ENCODE peak calls at places on chromosome 7, in ten cellular contexts. T is breast epithelium; V is A549; L is hepatocyte; M is endothelial cell of umbilical vein; C is CD8-positive, alpha-beta memory T cell; X is aorta; J is GM12878; W is left ventricle myocardium inferior; Y is lung. S is an unnamed sample. For H3K4me1 and H3K9me3, the result is how much of the 10 kb centered on the place peaks cover.

GRCh38 chr7:1321411-1322239 is 89.0 kb downstream of the UNCX start:
- DNase-seq in Y (no peak), C (no peak), V (no peak), J (no peak), M (no peak), X (no peak), T (no peak), W (no peak), L (no peak), S (no peak)

GRCh38 chr7:148209643-148210042 is 380.9 kb upstream of the C7orf33 start:
- DNase-seq in C (no peak), Y (no peak), M (no peak), J (no peak), T (no peak), X (no peak), V (no peak), L (no peak), W (no peak), S (no peak)

GRCh38 chr7:66790725-66791124 is 50.2 kb downstream of the RABGEF1 start:
- DNase-seq in V (no peak), J (no peak), C (no peak), W (no peak), Y (no peak), M (no peak), L (no peak), T (no peak), X (no peak), S (no peak)

GRCh38 chr7:99390941-99391602 is 16.5 kb downstream of the ARPC1B start:
- DNase-seq in W (no peak), C (no peak), V (no peak), L (no peak), J (no peak), T (no peak), M (no peak), Y (no peak), X (no peak), S (no peak)

GRCh38 chr7:121331574-121331973 is 2.8 kb downstream of the WNT16 start:
- DNase-seq in W (no peak), L (no peak), C (no peak), J (no peak), M (no peak), Y (no peak), T (no peak), V (no peak), X (no peak), S (no peak)

GRCh38 chr7:65840446-65840845 is 32.4 kb upstream of the VKORC1L1 start:
- DNase-seq in T (no peak), V (no peak), M (no peak), X (no peak), C (no peak), W (no peak), J (peak), L (peak), Y (no peak), S (no peak)

GRCh38 chr7:157474685-157475084 is 137.9 kb downstream of the DNAJB6 start:
- DNase-seq in T (no peak), Y (no peak), M (no peak), W (no peak), J (no peak), L (no peak), C (peak), X (no peak), V (peak), S (no peak)

GRCh38 chr7:4751398-4751947 is 23.9 kb upstream of the AP5Z1 start:
- DNase-seq in L (no peak), V (no peak), C (no peak), J (no peak), X (no peak), T (no peak), M (no peak), W (no peak), Y (no peak), S (no peak)

GRCh38 chr7:137578541-137578940 is 235.0 kb upstream of the PTN start:
- DNase-seq in J (no peak), M (peak), X (no peak), V (no peak), W (no peak), L (no peak), T (no peak), C (no peak), Y (no peak), S (no peak)

GRCh38 chr7:158550886-158551452 is 36.7 kb downstream of the PTPRN2 start:
- DNase-seq in M (no peak), J (no peak), V (no peak), Y (no peak), C (no peak), W (no peak), X (no peak), T (no peak), L (no peak), S (no peak)

GRCh38 chr7:3573151-3573550 is 272.1 kb downstream of the SDK1 start:
- DNase-seq in X (no peak), Y (no peak), L (no peak), J (no peak), M (no peak), T (no peak), C (no peak), W (no peak), V (no peak), S (no peak)

GRCh38 chr7:1762238-1762945 is 92.3 kb downstream of the ELFN1 start:
- DNase-seq in X (no peak), M (no peak), V (no peak), J (no peak), W (no peak), Y (no peak), C (no peak), T (peak), L (no peak), S (no peak)

GRCh38 chr7:150955519-150956394 is 22.4 kb downstream of the KCNH2 start:
- DNase-seq in V (no peak), L (peak), W (peak), T (no peak), C (no peak), J (no peak), M (no peak), Y (no peak), X (no peak), S (no peak)

GRCh38 chr7:102843850-102844249 is 69.0 kb upstream of the LRRC17 start:
- DNase-seq in T (no peak), L (no peak), X (no peak), J (peak), C (no peak), M (no peak), V (no peak), Y (no peak), W (no peak), S (no peak)

GRCh38 chr7:135447783-135448182 is 62.1 kb downstream of the CNOT4 start:
- DNase-seq in W (no peak), T (no peak), X (no peak), M (no peak), Y (no peak), L (no peak), C (no peak), V (no peak), J (no peak), S (no peak)

GRCh38 chr7:11319491-11320274 is 346.0 kb downstream of the PHF14 start:
- DNase-seq in W (no peak), Y (no peak), C (no peak), L (no peak), J (no peak), T (no peak), X (no peak), V (no peak), M (no peak), S (no peak)

GRCh38 chr7:131233193-131233592 is 94.5 kb upstream of the MKLN1 start:
- DNase-seq in C (no peak), X (no peak), L (no peak), M (no peak), J (no peak), V (no peak), W (no peak), T (no peak), Y (no peak), S (no peak)

GRCh38 chr7:116670409-116671036 is 1.5 kb upstream of the MET start:
- DNase-seq in X (no peak), Y (no peak), T (no peak), L (peak), J (no peak), M (peak), W (no peak), V (no peak), C (no peak), S (no peak)

GRCh38 chr7:94602181-94602580 is 53.8 kb downstream of the SGCE start:
- DNase-seq in C (no peak), T (no peak), Y (no peak), W (no peak), V (no peak), M (peak), X (no peak), J (no peak), L (no peak), S (no peak)

GRCh38 chr7:150332852-150333635 is 8.4 kb downstream of the RARRES2 start:
- DNase-seq in M (no peak), J (no peak), Y (no peak), W (no peak), V (no peak), C (no peak), T (no peak), X (no peak), L (no peak), S (no peak)

GRCh38 chr7:128174391-128174790 is 66.7 kb upstream of the LEP start:
- DNase-seq in T (no peak), Y (no peak), V (no peak), C (no peak), M (no peak), J (no peak), W (no peak), X (no peak), L (no peak), S (no peak)

GRCh38 chr7:51613911-51614344 is 297.3 kb upstream of the COBL start:
- DNase-seq in X (no peak), J (no peak), C (no peak), L (no peak), T (no peak), Y (no peak), V (no peak), W (no peak), M (no peak), S (no peak)

GRCh38 chr7:24496031-24496430 is 77.2 kb upstream of the PALS2 start:
- DNase-seq in V (no peak), C (no peak), Y (no peak), L (no peak), T (no peak), J (no peak), M (no peak), X (no peak), W (no peak), S (no peak)

GRCh38 chr7:120554960-120555571 is 282.1 kb downstream of the KCND2 start:
- DNase-seq in L (peak), Y (peak), X (no peak), T (no peak), W (no peak), M (peak), J (peak), V (peak), C (no peak), S (no peak)

GRCh38 chr7:54995631-54996340 is 23.0 kb upstream of the EGFR start:
- DNase-seq in C (no peak), J (peak), Y (no peak), X (no peak), V (peak), T (no peak), L (peak), M (peak), W (no peak), S (no peak)

GRCh38 chr7:81632418-81632817 is 137.4 kb downstream of the HGF start:
- DNase-seq in T (no peak), W (no peak), M (no peak), L (no peak), C (no peak), J (no peak), V (no peak), X (no peak), Y (no peak), S (no peak)

GRCh38 chr7:71236488-71237179 is 104.7 kb downstream of the GALNT17 start:
- DNase-seq in J (no peak), L (no peak), V (no peak), M (no peak), T (no peak), W (no peak), Y (no peak), X (no peak), C (no peak), S (no peak)

GRCh38 chr7:112449353-112449752 is 907 bp upstream of the IFRD1 start:
- DNase-seq in X (peak), W (no peak), C (peak), J (no peak), Y (peak), T (no peak), M (peak), L (peak), V (peak), S (peak)

GRCh38 chr7:134995239-134996096 is 9.2 kb downstream of the AGBL3 start:
- DNase-seq in Y (no peak), V (no peak), L (peak), X (no peak), C (peak), M (no peak), T (no peak), J (peak), W (no peak), S (no peak)

GRCh38 chr7:916291-916941 is 38.1 kb downstream of the ADAP1 start:
- DNase-seq in L (no peak), T (no peak), C (peak), X (peak), W (no peak), V (no peak), M (no peak), Y (no peak), J (no peak), S (no peak)

GRCh38 chr7:147510913-147511312 is 1079.7 kb upstream of the C7orf33 start:
- DNase-seq in Y (no peak), W (no peak), V (no peak), T (no peak), C (no peak), X (no peak), L (no peak), J (no peak), M (no peak), S (no peak)

GRCh38 chr7:16718111-16718656 is 35.4 kb upstream of the TSPAN13 start:
- DNase-seq in J (no peak), W (no peak), T (no peak), Y (no peak), X (no peak), M (no peak), L (no peak), C (no peak), V (no peak), S (no peak)

GRCh38 chr7:112416127-112416526 is 34.1 kb upstream of the IFRD1 start:
- DNase-seq in J (no peak), M (peak), C (no peak), L (no peak), W (no peak), Y (no peak), X (no peak), V (no peak), T (no peak), S (no peak)

GRCh38 chr7:48718731-48719387 is 205.5 kb upstream of the CDC14C start:
- DNase-seq in W (no peak), Y (no peak), T (no peak), X (no peak), C (no peak), J (no peak), M (no peak), L (peak), V (no peak), S (no peak)

DNA sequence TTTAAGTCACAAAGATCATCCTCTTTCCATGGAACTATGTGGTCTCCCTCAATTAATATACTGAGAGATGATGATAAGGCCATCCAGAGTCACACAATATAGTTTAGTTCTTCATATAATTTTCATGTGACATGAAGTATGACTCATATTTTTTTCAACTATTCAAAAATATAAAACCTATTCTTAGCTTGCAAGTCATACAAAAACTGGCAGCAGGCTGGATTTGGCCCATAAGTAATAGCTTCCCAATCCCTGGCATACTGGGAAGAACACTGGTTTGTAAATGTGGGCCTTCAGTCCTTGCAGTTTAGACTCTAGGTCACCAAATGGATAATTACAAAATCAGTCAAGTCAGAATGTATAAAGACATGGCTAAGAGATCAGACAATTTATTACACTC is 356.6 kb downstream of the PPP1R3A start:
- DNase-seq in Y (no peak), J (no peak), M (no peak), T (no peak), W (no peak), L (no peak), V (no peak), C (no peak), X (no peak), S (no peak)
- H3K27ac ChIP-seq in Y (no peak), J (no peak), M (no peak), T (no peak), W (no peak), L (no peak), V (no peak), C (no peak), X (no peak), S (no peak)

GRCh38 chr7:108570146-108570755 is 577 bp downstream of the DNAJB9 start:
- DNase-seq in Y (peak), V (peak), X (peak), L (peak), C (peak), T (peak), M (peak), J (no peak), W (peak), S (peak)

GRCh38 chr7:108575156-108575555 is 5.5 kb downstream of the DNAJB9 start:
- DNase-seq in M (no peak), X (no peak), Y (no peak), L (no peak), W (no peak), J (no peak), C (no peak), T (no peak), V (no peak), S (no peak)

GRCh38 chr7:108568801-108569380 is 615 bp downstream of the THAP5 start:
- DNase-seq in V (peak), Y (no peak), X (no peak), C (no peak), L (no peak), M (no peak), T (no peak), W (no peak), J (no peak), S (no peak)

GRCh38 chr7:108569381-108570145 is at the start of the genes DNAJB9 and THAP5:
- DNase-seq in J (peak), X (peak), M (peak), L (peak), W (peak), V (peak), T (peak), C (peak), Y (peak), S (peak)

GRCh38 chr7:108572487-108572886 is 2.8 kb downstream of the DNAJB9 start:
- DNase-seq in X (no peak), M (no peak), C (no peak), J (no peak), Y (no peak), L (no peak), W (no peak), T (no peak), V (no peak), S (no peak)
- H3K4me1 ChIP-seq in X (under half), M (under half), C (under half), J (under half), Y (under half), L (under half), W (half or more), T (under half), V (under half), S (under half)

GRCh38 chr7:14765731-14766130 is 136.8 kb downstream of the DGKB start:
- DNase-seq in C (no peak), J (no peak), V (no peak), X (no peak), L (no peak), Y (no peak), W (no peak), T (no peak), M (no peak), S (no peak)

GRCh38 chr7:14760730-14761129 is 141.8 kb downstream of the DGKB start:
- DNase-seq in T (no peak), C (no peak), M (no peak), V (no peak), Y (no peak), L (no peak), J (no peak), X (no peak), W (no peak), S (no peak)

GRCh38 chr7:14759785-14760184 is 142.8 kb downstream of the DGKB start:
- DNase-seq in J (no peak), Y (no peak), L (no peak), T (no peak), C (no peak), W (no peak), X (no peak), M (no peak), V (no peak), S (no peak)

GRCh38 chr7:14761506-14762296 is 140.8 kb downstream of the DGKB start:
- DNase-seq in T (no peak), W (peak), C (no peak), V (no peak), Y (no peak), J (no peak), L (peak), X (no peak), M (peak), S (no peak)

DNA sequence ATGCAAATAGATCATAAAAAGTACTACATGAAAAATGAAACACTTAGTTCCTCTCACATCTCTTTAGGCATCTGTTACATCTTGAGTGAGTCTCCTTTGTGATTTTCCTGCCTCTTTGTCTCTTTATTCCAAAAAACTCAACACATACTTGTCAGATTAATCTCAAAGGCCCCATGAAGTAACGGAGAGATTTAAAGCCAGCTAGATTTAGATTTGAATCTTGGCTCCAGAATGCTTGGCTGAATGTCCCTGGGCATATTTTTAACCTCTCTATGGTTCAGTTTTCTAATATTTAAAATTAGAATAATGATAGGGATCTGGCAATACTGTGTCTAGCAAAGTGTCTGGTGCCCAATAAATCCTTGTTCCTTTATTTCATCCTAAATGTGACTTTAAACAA is 140.0 kb downstream of the DGKB start:
- DNase-seq in T (no peak), L (no peak), W (no peak), J (no peak), C (no peak), M (no peak), Y (no peak), X (no peak), V (no peak), S (no peak)
- H3K9me3 ChIP-seq in T (under half), L (under half), W (under half), J (under half), C (under half), M (under half), Y (under half), X (under half), V (under half), S (under half)

GRCh38 chr7:40903872-40904271 is 769.1 kb downstream of the SUGCT start:
- DNase-seq in Y (no peak), L (no peak), M (no peak), X (no peak), V (no peak), J (no peak), T (no peak), C (no peak), W (no peak), S (no peak)

GRCh38 chr7:40899151-40899550 is 764.3 kb downstream of the SUGCT start:
- DNase-seq in V (no peak), C (no peak), L (no peak), X (no peak), Y (no peak), J (no peak), W (no peak), M (no peak), T (no peak), S (no peak)

GRCh38 chr7:40899651-40900507 is 765.1 kb downstream of the SUGCT start:
- DNase-seq in T (no peak), M (no peak), J (no peak), V (no peak), X (no peak), L (no peak), C (no peak), W (no peak), Y (no peak), S (no peak)
- H3K27ac ChIP-seq in T (no peak), M (no peak), J (no peak), V (no peak), X (peak), L (no peak), C (no peak), W (no peak), Y (no peak), S (no peak)

S was measured in effector memory CD4-positive, alpha-beta T cell.